ENCODE peak calls at places on chromosomes 16 and 17, in nine cellular contexts. J is nephron progenitor cell; N is SJSA1; P is heart right ventricle; A is KBM-7; B is naive thymus-derived CD8-positive, alpha-beta T cell; G is cardiac fibroblast; W is T47D; H is activated CD4-positive, alpha-beta T cell treated with anti-CD3 and anti-CD28 coated beads, Interleukin-2, amount 50 U/mL, for 48 hours. E is an unnamed sample.
A peak's percentile ranks its signal among the peaks of the same experiment; 100 is the strongest.

GRCh38 chr17:42010898-42011516 is 6.2 kb downstream of the DNAJC7 start:
- DNase-seq in P (no peak), N (no peak), H (no peak), G (peak; percentile 52), J (no peak), A (peak; percentile 40), B (no peak), W (no peak), E (no peak)

GRCh38 chr16:12119562-12119961 is 143.0 kb downstream of the SNX29 start:
- DNase-seq in J (no peak), A (no peak), N (no peak), H (no peak), G (peak; percentile 30), B (no peak), P (peak; percentile 29), W (no peak), E (no peak)

GRCh38 chr16:27640277-27640600 is 90.3 kb downstream of the KATNIP start:
- DNase-seq in H (no peak), A (no peak), B (no peak), N (no peak), P (no peak), J (no peak), G (no peak), W (no peak), E (no peak)

GRCh38 chr16:20291807-20292206 is 35.5 kb downstream of the GP2 start:
- DNase-seq in P (no peak), N (no peak), J (no peak), A (no peak), H (no peak), W (no peak), B (no peak), G (no peak), E (no peak)

GRCh38 chr17:8610558-8610957 is 20.0 kb downstream of the MYH10 start:
- DNase-seq in N (no peak), J (no peak), A (no peak), B (no peak), G (no peak), W (no peak), P (no peak), H (no peak), E (no peak)

GRCh38 chr17:49567104-49567521 is 8.6 kb upstream of the NXPH3 start:
- DNase-seq in N (no peak), A (no peak), H (no peak), B (no peak), W (no peak), G (no peak), P (no peak), J (no peak), E (no peak)

GRCh38 chr16:81465375-81465943 is 20.9 kb downstream of the CMIP start:
- DNase-seq in W (no peak), H (no peak), G (no peak), A (no peak), N (no peak), B (no peak), P (no peak), J (no peak), E (no peak)

GRCh38 chr16:65037558-65037957 is 84.3 kb downstream of the CDH11 start:
- DNase-seq in B (no peak), P (no peak), A (no peak), N (no peak), G (no peak), H (no peak), W (no peak), J (no peak), E (no peak)

GRCh38 chr17:50210249-50211225 is 9.1 kb upstream of the COL1A1 start:
- DNase-seq in B (no peak), P (peak; percentile 63), G (peak; percentile 98), N (peak; percentile 100), H (no peak), W (no peak), A (no peak), J (peak; percentile 60), E (peak; percentile 88)

GRCh38 chr17:43006639-43007551 is at the start of gene IFI35:
- DNase-seq in A (peak; percentile 85), N (peak; percentile 83), G (peak; percentile 90), J (peak; percentile 58), H (peak; percentile 91), P (peak; percentile 89), B (peak; percentile 86), W (peak; percentile 62), E (no peak)

GRCh38 chr16:83338941-83339340 is 468.8 kb upstream of the HSBP1 start:
- DNase-seq in A (peak; percentile 4), H (no peak), J (no peak), N (peak; percentile 47), B (no peak), G (peak; percentile 49), W (no peak), P (no peak), E (no peak)

GRCh38 chr16:89931305-89931896 is 8.3 kb downstream of the TUBB3 start:
- DNase-seq in B (no peak), N (no peak), P (no peak), G (no peak), J (no peak), H (no peak), W (no peak), A (no peak), E (no peak)

GRCh38 chr16:67928561-67929364 is 2.9 kb downstream of the CTRL start:
- DNase-seq in B (peak; percentile 73), H (peak; percentile 85), A (peak; percentile 73), N (peak; percentile 75), P (peak; percentile 67), G (peak; percentile 69), J (peak; percentile 78), W (peak; percentile 88), E (no peak)

GRCh38 chr17:66441012-66441703 is 138.7 kb downstream of the PRKCA start:
- DNase-seq in N (no peak), P (no peak), B (no peak), H (no peak), G (no peak), W (no peak), J (no peak), A (peak; percentile 62), E (no peak)

GRCh38 chr16:67386861-67387455 is 6.3 kb downstream of the TPPP3 start:
- DNase-seq in P (no peak), H (no peak), B (no peak), W (no peak), A (no peak), N (no peak), J (no peak), G (no peak), E (no peak)

GRCh38 chr17:50209472-50210248 is 8.2 kb upstream of the COL1A1 start:
- DNase-seq in W (no peak), J (peak; percentile 80), G (peak; percentile 100), H (no peak), P (peak; percentile 89), N (peak; percentile 100), A (no peak), B (no peak), E (peak; percentile 86)

GRCh38 chr16:68491576-68491950 is 43.3 kb upstream of the SMPD3 start:
- DNase-seq in N (no peak), W (no peak), J (no peak), A (no peak), P (no peak), B (no peak), G (no peak), H (no peak), E (no peak)

GRCh38 chr16:31700200-31700529 is 172.5 kb downstream of the AHSP start:
- DNase-seq in B (no peak), P (no peak), G (no peak), H (no peak), N (peak; percentile 66), J (no peak), A (no peak), W (peak; percentile 86), E (no peak)

GRCh38 chr16:27450836-27451341 is 48.9 kb downstream of the IL21R start:
- DNase-seq in B (no peak), N (no peak), A (no peak), H (no peak), G (peak; percentile 31), J (no peak), W (no peak), P (no peak), E (no peak)

GRCh38 chr17:79628861-79629547 is 18.2 kb upstream of the RBFOX3 start:
- DNase-seq in G (no peak), N (peak; percentile 37), J (no peak), A (no peak), P (no peak), B (no peak), W (no peak), H (no peak), E (no peak)

GRCh38 chr17:50238594-50239287 is 35.5 kb upstream of the TMEM92 start:
- DNase-seq in N (no peak), A (peak; percentile 14), J (no peak), B (no peak), H (no peak), P (no peak), W (no peak), G (peak; percentile 52), E (no peak)

GRCh38 chr17:77440571-77440981 is 299.8 kb downstream of the SEC14L1 start:
- DNase-seq in G (no peak), A (peak; percentile 30), J (no peak), N (no peak), P (no peak), H (peak; percentile 51), B (no peak), W (no peak), E (no peak)

GRCh38 chr16:12340151-12340733 is 363.7 kb downstream of the SNX29 start:
- DNase-seq in W (peak; percentile 47), G (peak; percentile 8), J (no peak), B (peak; percentile 14), P (no peak), H (peak; percentile 37), N (no peak), A (no peak), E (no peak)

GRCh38 chr17:57294075-57294474 is 37.8 kb downstream of the MSI2 start:
- DNase-seq in A (no peak), H (no peak), W (no peak), B (no peak), G (no peak), N (no peak), J (no peak), P (no peak), E (no peak)

GRCh38 chr17:55295411-55296170 is 30.8 kb downstream of the HLF start:
- DNase-seq in N (peak; percentile 54), P (peak; percentile 42), J (peak; percentile 66), W (peak; percentile 80), A (peak; percentile 81), G (peak; percentile 60), H (peak; percentile 68), B (peak; percentile 56), E (no peak)

GRCh38 chr16:88774544-88775393 is 10.3 kb downstream of the PIEZO1 start:
- DNase-seq in J (no peak), H (no peak), A (no peak), W (no peak), B (no peak), N (no peak), P (no peak), G (no peak), E (no peak)

GRCh38 chr17:29089601-29090044 is 46.7 kb downstream of the PIPOX start:
- DNase-seq in H (no peak), W (no peak), A (no peak), J (no peak), N (no peak), P (no peak), B (no peak), G (no peak), E (no peak)

GRCh38 chr16:88869673-88869980 is 3.2 kb upstream of the PABPN1L start:
- DNase-seq in J (no peak), B (no peak), P (peak; percentile 60), G (no peak), W (no peak), H (no peak), A (no peak), N (no peak), E (no peak)

GRCh38 chr17:63433746-63434591 is 12.1 kb downstream of the CYB561 start:
- DNase-seq in N (no peak), P (peak; percentile 78), B (no peak), G (peak; percentile 96), J (no peak), H (no peak), A (peak; percentile 72), W (no peak), E (no peak)

GRCh38 chr16:2194852-2195315 is 1.5 kb downstream of the CASKIN1 start:
- DNase-seq in J (peak; percentile 44), H (peak; percentile 61), G (peak; percentile 53), N (no peak), A (peak; percentile 69), B (peak; percentile 62), P (no peak), W (peak; percentile 93), E (no peak)

GRCh38 chr16:46632778-46633733 is 11.9 kb upstream of the SHCBP1 start:
- DNase-seq in G (no peak), H (no peak), A (no peak), B (no peak), W (no peak), J (peak; percentile 33), N (no peak), P (no peak), E (no peak)